ENCODE peak calls at places on chromosomes 2 and 18, in six cellular contexts. O is thyroid gland, Z is SJCRH30, L is stomach, T is heart right ventricle, N is adrenal gland. D is an unnamed sample. For H3K27me3, the result is how much of the 10 kb centered on the place peaks cover.

GRCh38 chr2:42788882-42789281 is 3.5 kb downstream of the HAAO start:
- DNase-seq in N (no peak), L (no peak), O (no peak), Z (peak), T (no peak), D (no peak)

GRCh38 chr2:207768168-207768890 is 1.4 kb downstream of the FZD5 start:
- DNase-seq in T (peak), Z (peak), O (peak), N (peak), L (peak), D (peak)

GRCh38 chr2:142234701-142235100 is 103.9 kb upstream of the LRP1B start:
- DNase-seq in L (no peak), O (no peak), T (no peak), Z (no peak), N (no peak), D (no peak)

GRCh38 chr2:19369341-19369955 is 11.0 kb upstream of the OSR1 start:
- DNase-seq in T (no peak), N (no peak), O (no peak), Z (no peak), L (no peak), D (peak)

GRCh38 chr2:158618859-158619490 is 162.2 kb downstream of the PKP4 start:
- DNase-seq in Z (no peak), T (no peak), L (no peak), O (no peak), N (no peak), D (no peak)

GRCh38 chr2:160910681-160911080 is 249.5 kb upstream of the TANK start:
- DNase-seq in L (no peak), Z (peak), O (no peak), N (no peak), T (no peak), D (no peak)

GRCh38 chr18:56645415-56646016 is 5.6 kb upstream of the WDR7 start:
- DNase-seq in N (no peak), O (no peak), T (no peak), L (no peak), Z (peak), D (no peak)

GRCh38 chr2:239830718-239831271 is 194.3 kb downstream of the NDUFA10 start:
- DNase-seq in L (peak), O (no peak), Z (peak), T (no peak), N (peak), D (no peak)

GRCh38 chr2:109335586-109336266 is 206.7 kb downstream of the SH3RF3 start:
- DNase-seq in N (no peak), O (no peak), L (no peak), Z (no peak), T (no peak), D (no peak)

GRCh38 chr2:129299756-129300155 is 679.7 kb upstream of the RAB6C start:
- DNase-seq in O (no peak), T (no peak), L (no peak), Z (no peak), N (no peak), D (no peak)

GRCh38 chr2:60046529-60046928 is 506.9 kb downstream of the BCL11A start:
- DNase-seq in Z (no peak), O (no peak), N (no peak), L (no peak), T (no peak), D (no peak)

GRCh38 chr2:106159867-106160785 is 34.0 kb downstream of the UXS1 start:
- DNase-seq in T (no peak), N (no peak), O (no peak), L (no peak), Z (no peak), D (no peak)

GRCh38 chr2:129798301-129798581 is 181.2 kb upstream of the RAB6C start:
- DNase-seq in N (no peak), O (no peak), Z (no peak), T (no peak), L (no peak), D (no peak)

GRCh38 chr2:98801286-98801685 is 70.4 kb upstream of the MGAT4A start:
- DNase-seq in T (no peak), N (no peak), Z (no peak), L (no peak), O (no peak), D (no peak)

GRCh38 chr2:108594132-108594981 is 60.1 kb downstream of the LIMS1 start:
- DNase-seq in T (no peak), Z (peak), L (no peak), N (no peak), O (no peak), D (no peak)

GRCh38 chr18:61575419-61575818 is 242.2 kb downstream of the CDH20 start:
- DNase-seq in N (no peak), O (no peak), Z (no peak), L (no peak), T (no peak), D (no peak)

GRCh38 chr2:18244840-18245239 is 315.6 kb downstream of the RDH14 start:
- DNase-seq in N (no peak), L (no peak), Z (peak), O (no peak), T (no peak), D (no peak)

GRCh38 chr2:10076988-10077527 is 3.2 kb downstream of the CYS1 start:
- DNase-seq in L (no peak), Z (no peak), T (no peak), N (no peak), O (no peak), D (no peak)

GRCh38 chr2:201357216-201357615 is at the start of gene FLACC1:
- DNase-seq in N (peak), Z (peak), T (no peak), O (peak), L (no peak), D (peak)

GRCh38 chr2:212959469-212960117 is 191.8 kb downstream of the IKZF2 start:
- DNase-seq in L (no peak), T (no peak), N (no peak), Z (no peak), O (no peak), D (no peak)

GRCh38 chr2:138752231-138752956 is 27.8 kb downstream of the NXPH2 start:
- DNase-seq in O (no peak), Z (peak), N (no peak), L (no peak), T (no peak), D (no peak)

GRCh38 chr2:740446-741293 is 63.5 kb upstream of the TMEM18 start:
- DNase-seq in O (peak), T (peak), Z (peak), L (peak), N (peak), D (peak)

GRCh38 chr2:25250331-25251031 is 82.1 kb upstream of the POMC start:
- DNase-seq in O (no peak), Z (no peak), T (no peak), L (no peak), N (no peak), D (peak)

GRCh38 chr2:120486946-120487345 is 141.0 kb downstream of the INHBB start:
- DNase-seq in O (no peak), Z (no peak), L (no peak), N (peak), T (no peak), D (no peak)

GRCh38 chr2:20609349-20609994 is 41.4 kb downstream of the HS1BP3 start:
- DNase-seq in Z (peak), O (peak), T (no peak), L (no peak), N (peak), D (peak)

GRCh38 chr2:79855264-79856006 is 342.6 kb downstream of the CTNNA2 start:
- DNase-seq in Z (peak), N (no peak), O (no peak), L (peak), T (no peak), D (no peak)

GRCh38 chr2:20584637-20585321 is 66.1 kb downstream of the HS1BP3 start:
- DNase-seq in T (peak), O (no peak), Z (peak), L (peak), N (peak), D (peak)

GRCh38 chr18:30694773-30695172 is 347.8 kb downstream of the DSC3 start:
- DNase-seq in O (no peak), N (no peak), L (no peak), Z (no peak), T (no peak), D (no peak)

GRCh38 chr2:72155151-72155550 is 7.5 kb upstream of the CYP26B1 start:
- DNase-seq in N (no peak), T (no peak), L (no peak), Z (no peak), O (no peak), D (no peak)

GRCh38 chr2:62410015-62410453 is 96.0 kb downstream of the TMEM17 start:
- DNase-seq in T (no peak), N (no peak), L (no peak), Z (no peak), O (no peak), D (no peak)

GRCh38 chr18:31056296-31056695 is 13.8 kb upstream of the DSC3 start:
- DNase-seq in Z (no peak), L (no peak), O (no peak), N (no peak), T (no peak), D (no peak)

GRCh38 chr2:23549051-23549450 is 164.1 kb downstream of the KLHL29 start:
- DNase-seq in T (no peak), N (no peak), O (no peak), L (no peak), Z (no peak), D (peak)

GRCh38 chr2:143842836-143843235 is 677.1 kb downstream of the ZEB2 start:
- DNase-seq in L (no peak), T (no peak), Z (no peak), N (no peak), O (no peak), D (no peak)

GRCh38 chr2:208256192-208256782 is 1.4 kb upstream of the IDH1 start:
- DNase-seq in L (no peak), N (no peak), Z (no peak), T (no peak), O (no peak), D (no peak)

GRCh38 chr2:169827272-169828140 is at the start of gene UBR3:
- DNase-seq in N (peak), Z (peak), O (peak), T (peak), L (peak), D (peak)

GRCh38 chr2:150335596-150335995 is 151.9 kb downstream of the RND3 start:
- DNase-seq in N (no peak), L (no peak), O (no peak), Z (no peak), T (no peak), D (no peak)

GRCh38 chr2:228318218-228318617 is 136.7 kb upstream of the SPHKAP start:
- DNase-seq in T (peak), O (no peak), L (no peak), Z (peak), N (peak), D (no peak)

GRCh38 chr2:227472265-227473018 is 486 bp downstream of the AGFG1 start:
- DNase-seq in T (peak), L (peak), O (peak), Z (no peak), N (no peak), D (peak)

GRCh38 chr2:8137801-8138200 is 544.1 kb upstream of the ID2 start:
- DNase-seq in N (no peak), Z (no peak), O (no peak), L (no peak), T (no peak), D (no peak)

GRCh38 chr2:233199870-233200269 is 51.6 kb upstream of the ATG16L1 start:
- DNase-seq in Z (no peak), N (no peak), L (no peak), T (no peak), O (no peak), D (no peak)

GRCh38 chr2:233202531-233202944 is 48.9 kb upstream of the ATG16L1 start:
- DNase-seq in O (no peak), T (no peak), Z (no peak), L (no peak), N (no peak), D (no peak)

GRCh38 chr2:233204286-233204936 is 47.1 kb upstream of the ATG16L1 start:
- DNase-seq in Z (no peak), O (no peak), N (no peak), T (no peak), L (no peak), D (no peak)

GRCh38 chr2:233201271-233202013 is 50.0 kb upstream of the ATG16L1 start:
- DNase-seq in Z (peak), L (no peak), O (no peak), N (no peak), T (no peak), D (no peak)

GRCh38 chr2:233203060-233203459 is 48.4 kb upstream of the ATG16L1 start:
- DNase-seq in N (no peak), T (no peak), L (no peak), Z (no peak), O (no peak), D (no peak)
- H3K27ac ChIP-seq in N (no peak), T (no peak), L (no peak), Z (no peak), O (no peak), D (no peak)

GRCh38 chr2:238158807-238159539 is at the start of gene ERFE:
- DNase-seq in L (no peak), T (peak), Z (peak), N (no peak), O (peak), D (peak)
- H3K27me3 ChIP-seq in L (under half), T (under half), Z (under half), N (under half), O (under half), D (under half)

GRCh38 chr2:156649596-156649995 is 213.4 kb downstream of the GPD2 start:
- DNase-seq in L (peak), T (peak), N (peak), O (peak), Z (peak), D (peak)

GRCh38 chr2:156653670-156654069 is 217.5 kb downstream of the GPD2 start:
- DNase-seq in N (no peak), T (no peak), Z (no peak), O (no peak), L (no peak), D (no peak)

GRCh38 chr2:156647377-156648010 is 211.3 kb downstream of the GPD2 start:
- DNase-seq in Z (no peak), O (no peak), L (no peak), N (no peak), T (no peak), D (no peak)

GRCh38 chr2:156648522-156648921 is 212.3 kb downstream of the GPD2 start:
- DNase-seq in L (no peak), Z (peak), O (no peak), T (no peak), N (no peak), D (no peak)
- H3K27ac ChIP-seq in L (no peak), Z (no peak), O (no peak), T (no peak), N (no peak), D (no peak)

DNA sequence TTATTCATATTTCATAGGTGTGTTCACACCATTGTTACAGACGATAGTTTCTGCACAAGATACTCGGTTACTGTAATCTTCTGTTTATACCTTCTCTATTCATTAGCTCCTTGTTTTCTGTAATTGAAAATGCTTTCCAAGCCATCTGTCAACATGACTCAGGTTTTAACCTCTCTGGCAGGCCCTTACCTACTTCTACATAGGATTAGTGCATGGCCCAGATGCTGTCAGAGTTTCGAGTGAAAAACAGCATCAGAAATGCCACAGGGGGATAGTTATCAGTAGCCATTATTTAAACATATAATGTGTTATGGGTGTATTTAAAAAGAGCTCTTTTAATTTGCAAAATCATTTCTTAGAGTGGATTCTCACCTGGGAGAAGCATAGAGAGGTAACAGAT is 596.4 kb downstream of the FBXO15 start:
- DNase-seq in Z (no peak), O (no peak), T (no peak), L (no peak), N (no peak), D (no peak)
- H3K27me3 ChIP-seq in Z (under half), O (under half), T (under half), L (under half), N (under half), D (under half)